ENCODE peak calls at places on chromosome 13, in nine cellular contexts. E is ovary; G is K562; C is brain microvascular endothelial cell; Y is neural progenitor cell; I is colonic mucosa; M is mucosa of descending colon; H is psoas muscle; W is CD8-positive, alpha-beta T cell. R is an unnamed sample.

GRCh38 chr13:65347420-65348030 is 1882.6 kb downstream of the PCDH9 start:
- DNase-seq in E (no peak), G (no peak), C (no peak), Y (no peak), I (no peak), M (no peak), H (no peak), W (no peak), R (no peak)

GRCh38 chr13:67001363-67001762 is 228.8 kb downstream of the PCDH9 start:
- DNase-seq in E (no peak), G (no peak), C (no peak), Y (peak; percentile 53), I (no peak), M (no peak), H (no peak), W (no peak), R (no peak)

GRCh38 chr13:35791191-35791902 is 314.9 kb upstream of the MAB21L1 start:
- DNase-seq in E (no peak), G (no peak), C (no peak), Y (no peak), I (no peak), M (no peak), H (no peak), W (no peak), R (no peak)

GRCh38 chr13:38582133-38582532 is 104.7 kb upstream of the FREM2 start:
- DNase-seq in E (no peak), G (peak; percentile 7), C (peak; percentile 26), Y (peak; percentile 61), I (peak; percentile 21), M (no peak), H (no peak), W (no peak), R (peak; percentile 6)

GRCh38 chr13:79869326-79869725 is 388.4 kb downstream of the NDFIP2 start:
- DNase-seq in E (no peak), G (no peak), C (peak; percentile 12), Y (no peak), I (no peak), M (no peak), H (no peak), W (no peak), R (no peak)

GRCh38 chr13:103898481-103898880 is 832.3 kb upstream of the SLC10A2 start:
- DNase-seq in E (no peak), G (no peak), C (no peak), Y (no peak), I (no peak), M (no peak), H (no peak), W (no peak), R (peak; percentile 25)

GRCh38 chr13:49869514-49869913 is 66.6 kb downstream of the SPRYD7 start:
- DNase-seq in E (no peak), G (peak; percentile 23), C (peak; percentile 40), Y (peak; percentile 57), I (no peak), M (no peak), H (no peak), W (no peak), R (peak; percentile 9)

GRCh38 chr13:49627831-49628652 is at the start of gene ARL11:
- DNase-seq in E (no peak), G (peak; percentile 47), C (no peak), Y (peak; percentile 44), I (peak; percentile 79), M (peak; percentile 79), H (peak; percentile 59), W (peak; percentile 33), R (no peak)

GRCh38 chr13:37047846-37048245 is 11.6 kb downstream of the SUPT20H start:
- DNase-seq in E (no peak), G (no peak), C (no peak), Y (no peak), I (no peak), M (no peak), H (no peak), W (no peak), R (no peak)

GRCh38 chr13:22061371-22061805 is 390.5 kb downstream of the FGF9 start:
- DNase-seq in E (no peak), G (no peak), C (no peak), Y (no peak), I (no peak), M (no peak), H (no peak), W (peak; percentile 71), R (no peak)

DNA sequence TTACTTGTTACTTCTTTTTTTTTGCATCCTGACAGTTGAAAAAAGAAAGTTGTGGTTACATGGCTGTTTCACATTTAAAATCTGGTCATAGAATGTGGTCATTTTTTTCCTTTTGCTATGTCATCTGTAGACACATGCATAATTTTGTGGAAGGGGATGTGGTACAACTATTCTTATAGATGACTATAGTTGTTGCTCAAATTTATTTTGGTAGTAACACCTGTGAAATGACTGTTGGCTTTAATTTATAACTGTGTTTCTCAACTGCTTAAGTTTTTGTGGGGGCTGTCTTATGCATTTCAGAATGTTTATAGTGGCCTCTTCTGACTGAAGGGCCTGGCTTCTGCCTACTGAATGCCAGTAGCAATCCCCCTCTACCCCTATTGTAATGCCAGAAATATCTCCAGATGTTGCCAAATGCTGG is 130.5 kb downstream of the PAN3 start:
- DNase-seq in E (no peak), G (no peak), C (no peak), Y (no peak), I (no peak), M (no peak), H (no peak), W (no peak), R (no peak)
- H3K36me3 ChIP-seq in E (no peaks in the 10 kb centered on the region), G (peaks cover 36% of the 10 kb centered on the region), C (peaks cover 18% of the 10 kb centered on the region), Y (peaks cover 8% of the 10 kb centered on the region), I (no peaks in the 10 kb centered on the region), M (peaks cover 17% of the 10 kb centered on the region), H (peaks cover 68% of the 10 kb centered on the region), W (peaks cover 11% of the 10 kb centered on the region), R (peaks cover 30% of the 10 kb centered on the region)

DNA sequence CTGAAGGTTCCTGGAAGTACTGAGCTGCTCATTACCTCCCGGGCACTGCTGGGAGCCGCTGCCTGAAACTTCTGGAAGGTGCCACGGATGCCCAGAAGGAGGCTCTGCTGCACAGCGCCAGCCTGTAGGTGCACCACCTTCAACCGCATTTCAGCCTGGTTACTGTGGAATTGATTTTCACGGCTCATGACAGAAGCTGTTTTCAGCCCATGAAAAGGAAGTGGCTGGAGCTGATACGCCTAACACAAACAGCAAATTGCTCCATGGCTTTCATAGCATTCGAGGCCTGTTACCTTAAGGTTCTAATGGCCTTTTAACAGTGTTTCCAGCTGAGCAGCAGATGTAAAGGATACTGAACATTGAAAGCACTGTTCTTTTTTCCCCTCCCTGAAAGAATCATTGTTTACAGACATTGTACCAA is 22.0 kb downstream of the GPC6 start:
- DNase-seq in E (no peak), G (no peak), C (peak; percentile 63), Y (peak; percentile 73), I (no peak), M (no peak), H (no peak), W (no peak), R (peak; percentile 88)
- TF ChIP-seq CTCF in E (no peak), G (no peak), C (peak; percentile 80), Y (peak; percentile 63), I (no peak), M (no peak), H (no peak), W (no peak), R (peak; percentile 77)

DNA sequence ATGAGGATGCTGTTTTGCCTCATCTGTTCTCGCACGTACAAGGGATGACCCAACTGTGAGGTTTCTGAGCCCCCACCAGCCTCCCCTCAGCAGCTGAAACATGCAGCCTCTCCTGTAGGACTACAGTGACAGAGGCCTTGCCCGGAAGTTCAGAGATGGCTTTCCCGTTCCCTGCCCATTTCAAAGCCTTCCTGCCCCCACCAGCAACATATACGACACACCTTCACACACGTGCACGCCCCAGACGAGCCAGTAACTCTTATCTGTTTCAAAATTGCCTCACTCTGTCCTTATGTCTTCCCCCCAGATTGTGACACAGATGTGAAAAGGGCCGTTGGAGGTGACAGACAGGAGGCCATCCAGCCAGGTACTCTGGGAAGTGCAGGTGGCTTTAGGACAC is 95.8 kb downstream of the RAB20 start:
- DNase-seq in E (no peak), G (no peak), C (no peak), Y (no peak), I (no peak), M (no peak), H (no peak), W (no peak), R (no peak)
- H3K36me3 ChIP-seq in E (no peaks in the 10 kb centered on the region), G (no peaks in the 10 kb centered on the region), C (peaks cover 98% of the 10 kb centered on the region), Y (no peaks in the 10 kb centered on the region), I (no peaks in the 10 kb centered on the region), M (no peaks in the 10 kb centered on the region), H (peaks cover 61% of the 10 kb centered on the region), W (no peaks in the 10 kb centered on the region), R (peaks cover 5% of the 10 kb centered on the region)

GRCh38 chr13:113729329-113730019 is 29.6 kb upstream of the TMEM255B start:
- DNase-seq in E (no peak), G (no peak), C (no peak), Y (no peak), I (no peak), M (peak; percentile 27), H (peak; percentile 44), W (no peak), R (peak; percentile 18)

GRCh38 chr13:113732176-113732960 is 26.7 kb upstream of the TMEM255B start:
- DNase-seq in E (no peak), G (no peak), C (no peak), Y (no peak), I (no peak), M (peak; percentile 20), H (no peak), W (no peak), R (no peak)

GRCh38 chr13:113731192-113732175 is 27.5 kb upstream of the TMEM255B start:
- DNase-seq in E (no peak), G (no peak), C (no peak), Y (no peak), I (no peak), M (peak; percentile 26), H (no peak), W (no peak), R (no peak)

GRCh38 chr13:113730145-113730750 is 28.8 kb upstream of the TMEM255B start:
- DNase-seq in E (no peak), G (no peak), C (no peak), Y (no peak), I (no peak), M (peak; percentile 20), H (no peak), W (no peak), R (no peak)

GRCh38 chr13:113730831-113731191 is 28.2 kb upstream of the TMEM255B start:
- DNase-seq in E (no peak), G (no peak), C (no peak), Y (no peak), I (no peak), M (no peak), H (no peak), W (no peak), R (no peak)
- TF ChIP-seq CTCF in E (no peak), G (no peak), C (no peak), Y (peak; percentile 7), I (no peak), M (no peak), H (no peak), W (peak; percentile 19), R (peak; percentile 49)

GRCh38 chr13:73061478-73062275 is 2.9 kb downstream of the KLF5 start:
- DNase-seq in E (no peak), G (no peak), C (no peak), Y (no peak), I (peak; percentile 60), M (peak; percentile 63), H (no peak), W (no peak), R (no peak)
- H3K36me3 ChIP-seq in E (no peaks in the 10 kb centered on the region), G (no peaks in the 10 kb centered on the region), C (no peaks in the 10 kb centered on the region), Y (no peaks in the 10 kb centered on the region), I (no peaks in the 10 kb centered on the region), M (no peaks in the 10 kb centered on the region), H (peaks cover 45% of the 10 kb centered on the region), W (no peaks in the 10 kb centered on the region), R (peaks cover 10% of the 10 kb centered on the region)